ENCODE peak calls at places on chromosomes 5 and 9, in four cellular contexts. One of them, this sample, is unnamed.

GRCh38 chr9:4371108-4371507 is 71.2 kb upstream of the GLIS3 start:
- DNase-seq in myocyte: peak; percentile 49
- DNase-seq in stimulated activated CD4-positive, alpha-beta T cell treated with anti-CD3 and anti-CD28 coated beads, Interleukin-12 subunit alpha, Interleukin-12 subunit beta, amount 100 ng/mL, for 48 hours: no peak
- DNase-seq in activated B cell treated with CpG ODN at 0.5 μM for 24 hours: no peak
- DNase-seq in this sample: no peak

GRCh38 chr9:115167175-115167574 is 49.2 kb upstream of the TNC start:
- DNase-seq in myocyte: peak; percentile 79
- DNase-seq in stimulated activated CD4-positive, alpha-beta T cell treated with anti-CD3 and anti-CD28 coated beads, Interleukin-12 subunit alpha, Interleukin-12 subunit beta, amount 100 ng/mL, for 48 hours: no peak
- DNase-seq in activated B cell treated with CpG ODN at 0.5 μM for 24 hours: no peak
- DNase-seq in this sample: no peak

GRCh38 chr5:9325549-9325948 is 220.3 kb downstream of the SEMA5A start:
- DNase-seq in myocyte: no peak
- DNase-seq in stimulated activated CD4-positive, alpha-beta T cell treated with anti-CD3 and anti-CD28 coated beads, Interleukin-12 subunit alpha, Interleukin-12 subunit beta, amount 100 ng/mL, for 48 hours: no peak
- DNase-seq in activated B cell treated with CpG ODN at 0.5 μM for 24 hours: no peak
- DNase-seq in this sample: no peak

GRCh38 chr9:131669234-131670172 is 70.4 kb downstream of the RAPGEF1 start:
- DNase-seq in myocyte: no peak
- DNase-seq in stimulated activated CD4-positive, alpha-beta T cell treated with anti-CD3 and anti-CD28 coated beads, Interleukin-12 subunit alpha, Interleukin-12 subunit beta, amount 100 ng/mL, for 48 hours: no peak
- DNase-seq in activated B cell treated with CpG ODN at 0.5 μM for 24 hours: no peak
- DNase-seq in this sample: no peak

GRCh38 chr9:72863456-72864094 is 89.3 kb downstream of the ALDH1A1 start:
- DNase-seq in myocyte: no peak
- DNase-seq in stimulated activated CD4-positive, alpha-beta T cell treated with anti-CD3 and anti-CD28 coated beads, Interleukin-12 subunit alpha, Interleukin-12 subunit beta, amount 100 ng/mL, for 48 hours: no peak
- DNase-seq in activated B cell treated with CpG ODN at 0.5 μM for 24 hours: no peak
- DNase-seq in this sample: no peak

GRCh38 chr5:159663986-159664385 is 252.3 kb upstream of the ADRA1B start:
- DNase-seq in myocyte: no peak
- DNase-seq in stimulated activated CD4-positive, alpha-beta T cell treated with anti-CD3 and anti-CD28 coated beads, Interleukin-12 subunit alpha, Interleukin-12 subunit beta, amount 100 ng/mL, for 48 hours: no peak
- DNase-seq in activated B cell treated with CpG ODN at 0.5 μM for 24 hours: no peak
- DNase-seq in this sample: no peak

GRCh38 chr5:139925650-139926640 is 117.2 kb downstream of the NRG2 start:
- DNase-seq in myocyte: no peak
- DNase-seq in stimulated activated CD4-positive, alpha-beta T cell treated with anti-CD3 and anti-CD28 coated beads, Interleukin-12 subunit alpha, Interleukin-12 subunit beta, amount 100 ng/mL, for 48 hours: no peak
- DNase-seq in activated B cell treated with CpG ODN at 0.5 μM for 24 hours: no peak
- DNase-seq in this sample: no peak

GRCh38 chr5:65646938-65647337 is 22.1 kb downstream of the SHLD3 start:
- DNase-seq in myocyte: no peak
- DNase-seq in stimulated activated CD4-positive, alpha-beta T cell treated with anti-CD3 and anti-CD28 coated beads, Interleukin-12 subunit alpha, Interleukin-12 subunit beta, amount 100 ng/mL, for 48 hours: no peak
- DNase-seq in activated B cell treated with CpG ODN at 0.5 μM for 24 hours: no peak
- DNase-seq in this sample: no peak

GRCh38 chr5:97100486-97100885 is 41.9 kb downstream of the LIX1 start:
- DNase-seq in myocyte: peak; percentile 41
- DNase-seq in stimulated activated CD4-positive, alpha-beta T cell treated with anti-CD3 and anti-CD28 coated beads, Interleukin-12 subunit alpha, Interleukin-12 subunit beta, amount 100 ng/mL, for 48 hours: no peak
- DNase-seq in activated B cell treated with CpG ODN at 0.5 μM for 24 hours: no peak
- DNase-seq in this sample: no peak

GRCh38 chr5:154429341-154429740 is 16.5 kb upstream of the SAP30L start:
- DNase-seq in myocyte: no peak
- DNase-seq in stimulated activated CD4-positive, alpha-beta T cell treated with anti-CD3 and anti-CD28 coated beads, Interleukin-12 subunit alpha, Interleukin-12 subunit beta, amount 100 ng/mL, for 48 hours: no peak
- DNase-seq in activated B cell treated with CpG ODN at 0.5 μM for 24 hours: no peak
- DNase-seq in this sample: no peak